ENCODE peak calls at places on chromosomes 5 and 9, in five cellular contexts. G, E, M, O and I are unnamed samples.

GRCh38 chr9:84668204-84669007 is 1.1 kb upstream of the NTRK2 start:
- DNase-seq in O (peak), E (peak), G (peak), M (peak), I (peak)

GRCh38 chr9:34025062-34025461 is 23.6 kb downstream of the UBAP2 start:
- DNase-seq in E (no peak), M (no peak), O (no peak), G (no peak), I (no peak)

GRCh38 chr5:138869038-138869437 is 6.1 kb downstream of the LRRTM2 start:
- DNase-seq in G (no peak), O (no peak), M (no peak), E (no peak), I (no peak)

GRCh38 chr5:135465391-135466122 is 13.4 kb upstream of the TIFAB start:
- DNase-seq in M (no peak), O (no peak), G (no peak), E (no peak), I (no peak)

GRCh38 chr9:14687042-14687719 is 6.1 kb downstream of the ZDHHC21 start:
- DNase-seq in O (no peak), M (no peak), E (peak), G (peak), I (peak)

GRCh38 chr5:150645070-150645700 is 4.7 kb downstream of the SYNPO start:
- DNase-seq in O (peak), E (peak), G (peak), M (peak), I (peak)

GRCh38 chr5:2688586-2688985 is 62.9 kb downstream of the IRX2 start:
- DNase-seq in M (no peak), E (no peak), O (no peak), G (no peak), I (no peak)

GRCh38 chr5:171336486-171337206 is 27.6 kb downstream of the TLX3 start:
- DNase-seq in E (peak), M (no peak), G (peak), O (peak), I (peak)

GRCh38 chr5:131587541-131587940 is 47.5 kb downstream of the RAPGEF6 start:
- DNase-seq in G (peak), M (no peak), O (no peak), E (peak), I (peak)

GRCh38 chr9:133738039-133738805 is at the start of gene SARDH:
- DNase-seq in O (peak), M (peak), E (peak), G (peak), I (peak)

GRCh38 chr9:133495327-133496293 is 16.7 kb upstream of the SLC2A6 start:
- DNase-seq in G (no peak), M (no peak), O (no peak), E (no peak), I (no peak)

GRCh38 chr5:126449751-126450271 is 26.6 kb downstream of the GRAMD2B start:
- DNase-seq in O (no peak), M (no peak), E (peak), G (peak), I (peak)

GRCh38 chr5:115308815-115309214 is 12.4 kb upstream of the CCDC112 start:
- DNase-seq in M (no peak), G (no peak), O (no peak), E (no peak), I (no peak)

GRCh38 chr5:35851282-35851681 is 5.4 kb upstream of the IL7R start:
- DNase-seq in G (peak), E (peak), O (no peak), M (no peak), I (peak)

GRCh38 chr5:26009742-26010141 is 1028.6 kb downstream of the CDH9 start:
- DNase-seq in G (no peak), O (no peak), E (peak), M (no peak), I (no peak)

GRCh38 chr5:157143127-157143959 is 678 bp upstream of the MED7 start:
- DNase-seq in O (no peak), M (peak), E (no peak), G (peak), I (peak)

GRCh38 chr9:76200315-76200714 is 193.9 kb downstream of the RFK start:
- DNase-seq in E (no peak), G (no peak), O (no peak), M (no peak), I (no peak)